ENCODE peak calls at places on chromosomes 7 and 10, in six cellular contexts. One of them, this sample, is unnamed.

GRCh38 chr7:132919776-132920175 is 162.1 kb downstream of the CHCHD3 start:
- DNase-seq in kidney epithelial cell: no peak
- DNase-seq in CD8-positive, alpha-beta T cell: no peak
- DNase-seq in activated B cell treated with CpG ODN at 0.5 μM for 24 hours: no peak
- DNase-seq in GM12865: no peak
- DNase-seq in mucosa of descending colon: no peak
- DNase-seq in this sample: no peak

GRCh38 chr7:108253275-108254044 is 123.3 kb upstream of the LAMB4 start:
- DNase-seq in kidney epithelial cell: no peak
- DNase-seq in CD8-positive, alpha-beta T cell: no peak
- DNase-seq in activated B cell treated with CpG ODN at 0.5 μM for 24 hours: no peak
- DNase-seq in GM12865: no peak
- DNase-seq in mucosa of descending colon: no peak
- DNase-seq in this sample: no peak

GRCh38 chr7:24702674-24703235 is 54.5 kb downstream of the GSDME start:
- DNase-seq in kidney epithelial cell: no peak
- DNase-seq in CD8-positive, alpha-beta T cell: no peak
- DNase-seq in activated B cell treated with CpG ODN at 0.5 μM for 24 hours: no peak
- DNase-seq in GM12865: no peak
- DNase-seq in mucosa of descending colon: no peak
- DNase-seq in this sample: no peak

GRCh38 chr7:151849879-151850260 is 27.0 kb downstream of the PRKAG2 start:
- DNase-seq in kidney epithelial cell: no peak
- DNase-seq in CD8-positive, alpha-beta T cell: no peak
- DNase-seq in activated B cell treated with CpG ODN at 0.5 μM for 24 hours: no peak
- DNase-seq in GM12865: no peak
- DNase-seq in mucosa of descending colon: no peak
- DNase-seq in this sample: no peak

GRCh38 chr7:40969641-40970040 is 733.2 kb downstream of the INHBA start:
- DNase-seq in kidney epithelial cell: no peak
- DNase-seq in CD8-positive, alpha-beta T cell: no peak
- DNase-seq in activated B cell treated with CpG ODN at 0.5 μM for 24 hours: no peak
- DNase-seq in GM12865: no peak
- DNase-seq in mucosa of descending colon: no peak
- DNase-seq in this sample: no peak

GRCh38 chr7:6284055-6284400 is 11.6 kb upstream of the CYTH3 start:
- DNase-seq in kidney epithelial cell: no peak
- DNase-seq in CD8-positive, alpha-beta T cell: no peak
- DNase-seq in activated B cell treated with CpG ODN at 0.5 μM for 24 hours: no peak
- DNase-seq in GM12865: no peak
- DNase-seq in mucosa of descending colon: no peak
- DNase-seq in this sample: no peak

GRCh38 chr10:69901623-69902505 is 100.2 kb downstream of the COL13A1 start:
- DNase-seq in kidney epithelial cell: no peak
- DNase-seq in CD8-positive, alpha-beta T cell: no peak
- DNase-seq in activated B cell treated with CpG ODN at 0.5 μM for 24 hours: no peak
- DNase-seq in GM12865: peak
- DNase-seq in mucosa of descending colon: peak
- DNase-seq in this sample: no peak

GRCh38 chr7:5528071-5528814 is 104.6 kb upstream of the TNRC18 start:
- DNase-seq in kidney epithelial cell: no peak
- DNase-seq in CD8-positive, alpha-beta T cell: no peak
- DNase-seq in activated B cell treated with CpG ODN at 0.5 μM for 24 hours: peak
- DNase-seq in GM12865: peak
- DNase-seq in mucosa of descending colon: peak
- DNase-seq in this sample: peak

GRCh38 chr10:44316187-44316921 is 68.5 kb downstream of the CXCL12 start:
- DNase-seq in kidney epithelial cell: no peak
- DNase-seq in CD8-positive, alpha-beta T cell: no peak
- DNase-seq in activated B cell treated with CpG ODN at 0.5 μM for 24 hours: no peak
- DNase-seq in GM12865: peak
- DNase-seq in mucosa of descending colon: no peak
- DNase-seq in this sample: no peak

GRCh38 chr10:95333997-95334792 is 43.4 kb upstream of the PDLIM1 start:
- DNase-seq in kidney epithelial cell: no peak
- DNase-seq in CD8-positive, alpha-beta T cell: no peak
- DNase-seq in activated B cell treated with CpG ODN at 0.5 μM for 24 hours: no peak
- DNase-seq in GM12865: no peak
- DNase-seq in mucosa of descending colon: peak
- DNase-seq in this sample: no peak

GRCh38 chr7:137313196-137313595 is 30.3 kb downstream of the PTN start:
- DNase-seq in kidney epithelial cell: no peak
- DNase-seq in CD8-positive, alpha-beta T cell: no peak
- DNase-seq in activated B cell treated with CpG ODN at 0.5 μM for 24 hours: no peak
- DNase-seq in GM12865: no peak
- DNase-seq in mucosa of descending colon: no peak
- DNase-seq in this sample: no peak

GRCh38 chr7:43244232-43244631 is 131.8 kb downstream of the HECW1 start:
- DNase-seq in kidney epithelial cell: no peak
- DNase-seq in CD8-positive, alpha-beta T cell: no peak
- DNase-seq in activated B cell treated with CpG ODN at 0.5 μM for 24 hours: no peak
- DNase-seq in GM12865: no peak
- DNase-seq in mucosa of descending colon: no peak
- DNase-seq in this sample: no peak

GRCh38 chr10:86960863-86961434 is 2.5 kb downstream of the SNCG start:
- DNase-seq in kidney epithelial cell: no peak
- DNase-seq in CD8-positive, alpha-beta T cell: no peak
- DNase-seq in activated B cell treated with CpG ODN at 0.5 μM for 24 hours: no peak
- DNase-seq in GM12865: no peak
- DNase-seq in mucosa of descending colon: no peak
- DNase-seq in this sample: no peak

GRCh38 chr7:30327813-30328212 is 43.4 kb downstream of the ZNRF2 start:
- DNase-seq in kidney epithelial cell: no peak
- DNase-seq in CD8-positive, alpha-beta T cell: no peak
- DNase-seq in activated B cell treated with CpG ODN at 0.5 μM for 24 hours: no peak
- DNase-seq in GM12865: no peak
- DNase-seq in mucosa of descending colon: no peak
- DNase-seq in this sample: no peak

GRCh38 chr10:95660283-95660682 is 3.8 kb upstream of the ALDH18A1 start:
- DNase-seq in kidney epithelial cell: peak
- DNase-seq in CD8-positive, alpha-beta T cell: no peak
- DNase-seq in activated B cell treated with CpG ODN at 0.5 μM for 24 hours: no peak
- DNase-seq in GM12865: no peak
- DNase-seq in mucosa of descending colon: no peak
- DNase-seq in this sample: no peak

GRCh38 chr7:55641273-55641691 is 69.0 kb upstream of the VOPP1 start:
- DNase-seq in kidney epithelial cell: peak
- DNase-seq in CD8-positive, alpha-beta T cell: no peak
- DNase-seq in activated B cell treated with CpG ODN at 0.5 μM for 24 hours: no peak
- DNase-seq in GM12865: peak
- DNase-seq in mucosa of descending colon: peak
- DNase-seq in this sample: no peak

GRCh38 chr7:95772298-95772770 is at the start of gene DYNC1I1:
- DNase-seq in kidney epithelial cell: peak
- DNase-seq in CD8-positive, alpha-beta T cell: no peak
- DNase-seq in activated B cell treated with CpG ODN at 0.5 μM for 24 hours: peak
- DNase-seq in GM12865: peak
- DNase-seq in mucosa of descending colon: peak
- DNase-seq in this sample: no peak

GRCh38 chr7:4745971-4746919 is 29.2 kb upstream of the AP5Z1 start:
- DNase-seq in kidney epithelial cell: no peak
- DNase-seq in CD8-positive, alpha-beta T cell: no peak
- DNase-seq in activated B cell treated with CpG ODN at 0.5 μM for 24 hours: no peak
- DNase-seq in GM12865: peak
- DNase-seq in mucosa of descending colon: peak
- DNase-seq in this sample: peak

GRCh38 chr7:158602905-158603772 is 15.5 kb upstream of the PTPRN2 start:
- DNase-seq in kidney epithelial cell: no peak
- DNase-seq in CD8-positive, alpha-beta T cell: no peak
- DNase-seq in activated B cell treated with CpG ODN at 0.5 μM for 24 hours: no peak
- DNase-seq in GM12865: peak
- DNase-seq in mucosa of descending colon: no peak
- DNase-seq in this sample: no peak

GRCh38 chr7:139745330-139746143 is 32.3 kb downstream of the HIPK2 start:
- DNase-seq in kidney epithelial cell: no peak
- DNase-seq in CD8-positive, alpha-beta T cell: no peak
- DNase-seq in activated B cell treated with CpG ODN at 0.5 μM for 24 hours: no peak
- DNase-seq in GM12865: no peak
- DNase-seq in mucosa of descending colon: no peak
- DNase-seq in this sample: no peak

GRCh38 chr10:123143162-123143824 is 4.6 kb upstream of the HMX2 start:
- DNase-seq in kidney epithelial cell: no peak
- DNase-seq in CD8-positive, alpha-beta T cell: no peak
- DNase-seq in activated B cell treated with CpG ODN at 0.5 μM for 24 hours: no peak
- DNase-seq in GM12865: no peak
- DNase-seq in mucosa of descending colon: no peak
- DNase-seq in this sample: no peak

GRCh38 chr7:3725660-3726059 is 424.6 kb downstream of the SDK1 start:
- DNase-seq in kidney epithelial cell: no peak
- DNase-seq in CD8-positive, alpha-beta T cell: no peak
- DNase-seq in activated B cell treated with CpG ODN at 0.5 μM for 24 hours: no peak
- DNase-seq in GM12865: no peak
- DNase-seq in mucosa of descending colon: no peak
- DNase-seq in this sample: no peak

GRCh38 chr7:133401225-133401624 is 148.3 kb downstream of the EXOC4 start:
- DNase-seq in kidney epithelial cell: no peak
- DNase-seq in CD8-positive, alpha-beta T cell: no peak
- DNase-seq in activated B cell treated with CpG ODN at 0.5 μM for 24 hours: no peak
- DNase-seq in GM12865: no peak
- DNase-seq in mucosa of descending colon: no peak
- DNase-seq in this sample: no peak

GRCh38 chr7:108589874-108590273 is 20.2 kb downstream of the DNAJB9 start:
- DNase-seq in kidney epithelial cell: no peak
- DNase-seq in CD8-positive, alpha-beta T cell: no peak
- DNase-seq in activated B cell treated with CpG ODN at 0.5 μM for 24 hours: no peak
- DNase-seq in GM12865: no peak
- DNase-seq in mucosa of descending colon: no peak
- DNase-seq in this sample: no peak

GRCh38 chr7:2105917-2106316 is 126.8 kb downstream of the MAD1L1 start:
- DNase-seq in kidney epithelial cell: no peak
- DNase-seq in CD8-positive, alpha-beta T cell: no peak
- DNase-seq in activated B cell treated with CpG ODN at 0.5 μM for 24 hours: no peak
- DNase-seq in GM12865: no peak
- DNase-seq in mucosa of descending colon: peak
- DNase-seq in this sample: no peak

GRCh38 chr10:37754538-37755323 is 102.7 kb downstream of the ZNF248 start:
- DNase-seq in kidney epithelial cell: no peak
- DNase-seq in CD8-positive, alpha-beta T cell: no peak
- DNase-seq in activated B cell treated with CpG ODN at 0.5 μM for 24 hours: no peak
- DNase-seq in GM12865: peak
- DNase-seq in mucosa of descending colon: peak
- DNase-seq in this sample: no peak

DNA sequence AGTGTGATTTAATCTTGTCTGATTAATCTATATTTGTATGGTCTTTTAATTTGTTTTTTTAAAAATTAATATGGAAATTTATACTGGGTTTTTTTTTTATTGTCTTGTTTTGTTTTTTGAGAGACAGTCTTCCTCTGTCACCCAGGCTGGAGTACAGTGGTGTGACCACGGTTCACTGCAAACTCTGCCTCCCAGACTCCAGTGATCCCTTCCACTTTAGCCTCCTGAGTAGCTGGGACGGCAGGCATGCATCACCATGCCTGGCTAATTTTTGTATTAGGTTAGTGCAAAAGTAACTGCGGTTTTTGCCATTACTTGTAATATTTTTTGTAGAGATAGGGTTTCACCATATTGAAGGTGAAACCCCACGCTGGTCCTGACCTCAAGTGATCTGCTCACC is 73.1 kb downstream of the TET1 start:
- DNase-seq in kidney epithelial cell: no peak
- DNase-seq in CD8-positive, alpha-beta T cell: no peak
- DNase-seq in activated B cell treated with CpG ODN at 0.5 μM for 24 hours: no peak
- DNase-seq in GM12865: no peak
- DNase-seq in mucosa of descending colon: no peak
- DNase-seq in this sample: no peak
- TF ChIP-seq CTCF in kidney epithelial cell: no peak
- TF ChIP-seq CTCF in CD8-positive, alpha-beta T cell: no peak
- TF ChIP-seq CTCF in activated B cell treated with CpG ODN at 0.5 μM for 24 hours: no peak
- TF ChIP-seq CTCF in GM12865: no peak
- TF ChIP-seq CTCF in mucosa of descending colon: no peak
- TF ChIP-seq CTCF in this sample: no peak

GRCh38 chr7:135510603-135511183 is 791 bp upstream of the CNOT4 start:
- DNase-seq in kidney epithelial cell: no peak
- DNase-seq in CD8-positive, alpha-beta T cell: no peak
- DNase-seq in activated B cell treated with CpG ODN at 0.5 μM for 24 hours: no peak
- DNase-seq in GM12865: peak
- DNase-seq in mucosa of descending colon: peak
- DNase-seq in this sample: no peak
- TF ChIP-seq CTCF in kidney epithelial cell: peak
- TF ChIP-seq CTCF in CD8-positive, alpha-beta T cell: no peak
- TF ChIP-seq CTCF in activated B cell treated with CpG ODN at 0.5 μM for 24 hours: no peak
- TF ChIP-seq CTCF in GM12865: no peak
- TF ChIP-seq CTCF in mucosa of descending colon: no peak
- TF ChIP-seq CTCF in this sample: no peak

DNA sequence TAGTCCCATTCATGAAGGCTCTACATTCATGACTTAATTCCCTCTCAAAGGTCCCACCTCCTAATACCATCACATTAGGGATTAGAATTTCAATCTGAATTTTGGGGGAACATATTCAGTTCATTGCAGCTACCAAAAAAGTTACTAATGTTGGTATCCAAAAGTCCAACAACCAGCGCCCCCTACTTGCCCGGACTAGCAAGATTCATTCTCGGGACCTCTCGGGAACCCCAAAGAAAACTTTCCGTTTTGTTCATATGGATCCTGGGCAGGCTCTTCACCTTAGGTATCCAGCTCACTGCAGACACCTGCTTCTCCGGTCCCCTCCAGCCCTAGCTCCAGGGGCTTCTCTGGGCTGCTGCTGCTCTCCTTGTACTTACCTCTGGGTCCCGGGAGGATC is 8.9 kb upstream of the GRK5 start:
- DNase-seq in kidney epithelial cell: no peak
- DNase-seq in CD8-positive, alpha-beta T cell: no peak
- DNase-seq in activated B cell treated with CpG ODN at 0.5 μM for 24 hours: no peak
- DNase-seq in GM12865: peak
- DNase-seq in mucosa of descending colon: peak
- DNase-seq in this sample: no peak
- TF ChIP-seq CTCF in kidney epithelial cell: peak
- TF ChIP-seq CTCF in CD8-positive, alpha-beta T cell: peak
- TF ChIP-seq CTCF in activated B cell treated with CpG ODN at 0.5 μM for 24 hours: no peak
- TF ChIP-seq CTCF in GM12865: peak
- TF ChIP-seq CTCF in mucosa of descending colon: no peak
- TF ChIP-seq CTCF in this sample: peak

GRCh38 chr10:90352288-90352687 is 505.6 kb downstream of the HTR7 start:
- DNase-seq in kidney epithelial cell: no peak
- DNase-seq in CD8-positive, alpha-beta T cell: no peak
- DNase-seq in activated B cell treated with CpG ODN at 0.5 μM for 24 hours: no peak
- DNase-seq in GM12865: peak
- DNase-seq in mucosa of descending colon: no peak
- DNase-seq in this sample: no peak

GRCh38 chr10:90350122-90350521 is 507.7 kb downstream of the HTR7 start:
- DNase-seq in kidney epithelial cell: no peak
- DNase-seq in CD8-positive, alpha-beta T cell: no peak
- DNase-seq in activated B cell treated with CpG ODN at 0.5 μM for 24 hours: no peak
- DNase-seq in GM12865: no peak
- DNase-seq in mucosa of descending colon: no peak
- DNase-seq in this sample: no peak

GRCh38 chr10:90354914-90355313 is 502.9 kb downstream of the HTR7 start:
- DNase-seq in kidney epithelial cell: no peak
- DNase-seq in CD8-positive, alpha-beta T cell: no peak
- DNase-seq in activated B cell treated with CpG ODN at 0.5 μM for 24 hours: no peak
- DNase-seq in GM12865: no peak
- DNase-seq in mucosa of descending colon: no peak
- DNase-seq in this sample: no peak
- TF ChIP-seq CTCF in kidney epithelial cell: no peak
- TF ChIP-seq CTCF in CD8-positive, alpha-beta T cell: no peak
- TF ChIP-seq CTCF in activated B cell treated with CpG ODN at 0.5 μM for 24 hours: no peak
- TF ChIP-seq CTCF in GM12865: no peak
- TF ChIP-seq CTCF in mucosa of descending colon: no peak
- TF ChIP-seq CTCF in this sample: no peak

This sample was measured in natural killer cell.